ENCODE peak calls at places on chromosomes 4 and X, in five cellular contexts. M is stimulated activated CD4-positive, alpha-beta T cell treated with anti-CD3 and anti-CD28 coated beads, TNF-alpha, amount 100 ng/mL, for 48 hours; L is progenitor cell of endocrine pancreas; J is HTR-8/SVneo; B is left ventricle myocardium superior. H is an unnamed sample.

GRCh38 chrX:45824471-45824870 is 623.8 kb upstream of the DIPK2B start:
- DNase-seq in M (peak), L (no peak), J (peak), B (no peak), H (no peak)

GRCh38 chrX:107565916-107566602 is 62.3 kb upstream of the PRPS1 start:
- DNase-seq in M (no peak), L (peak), J (peak), B (no peak), H (peak)

GRCh38 chrX:108199691-108200090 is 108.1 kb downstream of the ATG4A start:
- DNase-seq in M (peak), L (no peak), J (peak), B (no peak), H (no peak)

GRCh38 chr4:6383019-6383404 is 89.4 kb downstream of the PPP2R2C start:
- DNase-seq in M (no peak), L (no peak), J (no peak), B (peak), H (no peak)

GRCh38 chr4:100189820-100190642 is at the start of gene DDIT4L:
- DNase-seq in M (no peak), L (peak), J (peak), B (peak), H (no peak)

GRCh38 chr4:170672571-170672970 is 582.8 kb upstream of the AADAT start:
- DNase-seq in M (no peak), L (no peak), J (peak), B (no peak), H (no peak)

GRCh38 chrX:19852014-19853005 is 35.1 kb downstream of the SH3KBP1 start:
- DNase-seq in M (no peak), L (no peak), J (no peak), B (peak), H (no peak)

GRCh38 chr4:15918484-15919129 is 19.9 kb downstream of the FGFBP1 start:
- DNase-seq in M (no peak), L (no peak), J (no peak), B (no peak), H (no peak)

GRCh38 chr4:139950568-139950967 is 203.4 kb downstream of the MAML3 start:
- DNase-seq in M (peak), L (no peak), J (no peak), B (no peak), H (peak)

GRCh38 chrX:53073115-53073581 is 9.0 kb upstream of the TSPYL2 start:
- DNase-seq in M (no peak), L (no peak), J (no peak), B (no peak), H (no peak)

GRCh38 chr4:43379001-43379400 is 486.5 kb downstream of the GRXCR1 start:
- DNase-seq in M (no peak), L (no peak), J (no peak), B (no peak), H (no peak)

GRCh38 chrX:77505227-77505626 is 58.0 kb downstream of the FGF16 start:
- DNase-seq in M (no peak), L (no peak), J (no peak), B (no peak), H (no peak)

GRCh38 chr4:98447648-98448047 is 186.5 kb downstream of the RAP1GDS1 start:
- DNase-seq in M (no peak), L (no peak), J (no peak), B (no peak), H (no peak)

GRCh38 chrX:36963069-36963808 is 44.9 kb upstream of the FAM47C start:
- DNase-seq in M (no peak), L (no peak), J (no peak), B (no peak), H (no peak)

GRCh38 chr4:100340534-100341364 is 150.5 kb upstream of the DDIT4L start:
- DNase-seq in M (no peak), L (no peak), J (no peak), B (no peak), H (no peak)

GRCh38 chr4:175536852-175537453 is 275.1 kb downstream of the GPM6A start:
- DNase-seq in M (no peak), L (no peak), J (peak), B (no peak), H (peak)

GRCh38 chr4:146333187-146333894 is 119.0 kb downstream of the REELD1 start:
- DNase-seq in M (no peak), L (no peak), J (no peak), B (no peak), H (no peak)

GRCh38 chr4:120000591-120001296 is 65.9 kb downstream of the MAD2L1 start:
- DNase-seq in M (no peak), L (no peak), J (no peak), B (no peak), H (no peak)

GRCh38 chr4:18798123-18798522 is 776.6 kb upstream of the LCORL start:
- DNase-seq in M (no peak), L (no peak), J (no peak), B (no peak), H (no peak)

GRCh38 chrX:15495801-15496200 is 2.7 kb upstream of the PIR start:
- DNase-seq in M (no peak), L (no peak), J (no peak), B (no peak), H (no peak)

GRCh38 chrX:83495882-83496281 is 12.2 kb upstream of the POU3F4 start:
- DNase-seq in M (no peak), L (no peak), J (no peak), B (no peak), H (no peak)

GRCh38 chr4:68865178-68865638 is 49.4 kb downstream of the UGT2B10 start:
- DNase-seq in M (no peak), L (no peak), J (no peak), B (no peak), H (no peak)

GRCh38 chrX:85140963-85141362 is 102.6 kb downstream of the SATL1 start:
- DNase-seq in M (no peak), L (no peak), J (no peak), B (no peak), H (no peak)

GRCh38 chrX:113726009-113726408 is 857.9 kb upstream of the HTR2C start:
- DNase-seq in M (no peak), L (no peak), J (no peak), B (no peak), H (no peak)

GRCh38 chr4:153785830-153786721 is 2.8 kb downstream of the SFRP2 start:
- DNase-seq in M (no peak), L (no peak), J (peak), B (no peak), H (peak)

GRCh38 chr4:66906314-66906713 is 639.0 kb downstream of the CENPC start:
- DNase-seq in M (no peak), L (no peak), J (no peak), B (no peak), H (no peak)

GRCh38 chr4:128854433-128854832 is 44.9 kb downstream of the JADE1 start:
- DNase-seq in M (no peak), L (no peak), J (no peak), B (no peak), H (no peak)

GRCh38 chr4:70000713-70001112 is 4.9 kb downstream of the STATH start:
- DNase-seq in M (no peak), L (no peak), J (no peak), B (no peak), H (no peak)

GRCh38 chr4:148415500-148415899 is 26.7 kb downstream of the NR3C2 start:
- DNase-seq in M (no peak), L (no peak), J (no peak), B (no peak), H (peak)

GRCh38 chr4:129822708-129823504 is 727.0 kb downstream of the C4orf33 start:
- DNase-seq in M (no peak), L (no peak), J (no peak), B (peak), H (peak)

GRCh38 chr4:11297201-11297600 is 131.5 kb downstream of the HS3ST1 start:
- DNase-seq in M (no peak), L (no peak), J (no peak), B (no peak), H (no peak)

GRCh38 chr4:137768196-137768595 is 235.9 kb upstream of the PCDH18 start:
- DNase-seq in M (no peak), L (no peak), J (no peak), B (no peak), H (no peak)

GRCh38 chrX:132676102-132676501 is 187.3 kb upstream of the MBNL3 start:
- DNase-seq in M (no peak), L (no peak), J (no peak), B (no peak), H (no peak)

GRCh38 chr4:181647396-181648107 is 595.6 kb upstream of the TENM3 start:
- DNase-seq in M (no peak), L (no peak), J (peak), B (no peak), H (peak)

GRCh38 chr4:89338206-89338605 is 30.6 kb upstream of the GPRIN3 start:
- DNase-seq in M (no peak), L (no peak), J (no peak), B (no peak), H (no peak)

GRCh38 chr4:170138580-170139194 is 48.9 kb upstream of the AADAT start:
- DNase-seq in M (peak), L (peak), J (peak), B (peak), H (peak)

H was measured in T47D.